ENCODE peak calls at places on chromosomes 3 and 15, in four cellular contexts. M is A549, S is IMR-90, V is K562. I is an unnamed sample.

GRCh38 chr3:157823050-157823449 is 283.2 kb downstream of the SHOX2 start:
- DNase-seq in M (no peak), V (no peak), S (no peak), I (no peak)

GRCh38 chr3:196517919-196518318 is 2.8 kb upstream of the SMCO1 start:
- DNase-seq in M (no peak), S (no peak), V (peak), I (no peak)

GRCh38 chr3:177150970-177151627 is 46.2 kb downstream of the TBL1XR1 start:
- DNase-seq in M (peak), S (peak), V (peak), I (peak)

GRCh38 chr3:124993462-124993861 is 58.9 kb upstream of the MUC13 start:
- DNase-seq in S (no peak), M (no peak), V (peak), I (no peak)

GRCh38 chr3:4323246-4324027 is 20.3 kb downstream of the SETMAR start:
- DNase-seq in S (no peak), V (peak), M (no peak), I (no peak)

GRCh38 chr3:100045696-100046095 is 68.6 kb downstream of the FILIP1L start:
- DNase-seq in V (no peak), M (no peak), S (peak), I (no peak)

GRCh38 chr3:154285221-154285620 is 39.1 kb downstream of the DHX36 start:
- DNase-seq in S (no peak), M (no peak), V (no peak), I (no peak)

GRCh38 chr15:62625421-62626033 is 417.0 kb upstream of the TPM1 start:
- DNase-seq in V (no peak), M (no peak), S (peak), I (no peak)

GRCh38 chr15:58077427-58077826 is 11.9 kb upstream of the ALDH1A2 start:
- DNase-seq in M (no peak), V (peak), S (no peak), I (peak)

GRCh38 chr15:70423267-70423666 is 325.6 kb upstream of the TLE3 start:
- DNase-seq in S (no peak), M (no peak), V (no peak), I (no peak)

GRCh38 chr3:46049093-46049492 is 21.8 kb upstream of the XCR1 start:
- DNase-seq in S (no peak), V (no peak), M (no peak), I (no peak)
- TF ChIP-seq MAZ in S (no peak), V (no peak), M (no peak), I (no peak)

DNA sequence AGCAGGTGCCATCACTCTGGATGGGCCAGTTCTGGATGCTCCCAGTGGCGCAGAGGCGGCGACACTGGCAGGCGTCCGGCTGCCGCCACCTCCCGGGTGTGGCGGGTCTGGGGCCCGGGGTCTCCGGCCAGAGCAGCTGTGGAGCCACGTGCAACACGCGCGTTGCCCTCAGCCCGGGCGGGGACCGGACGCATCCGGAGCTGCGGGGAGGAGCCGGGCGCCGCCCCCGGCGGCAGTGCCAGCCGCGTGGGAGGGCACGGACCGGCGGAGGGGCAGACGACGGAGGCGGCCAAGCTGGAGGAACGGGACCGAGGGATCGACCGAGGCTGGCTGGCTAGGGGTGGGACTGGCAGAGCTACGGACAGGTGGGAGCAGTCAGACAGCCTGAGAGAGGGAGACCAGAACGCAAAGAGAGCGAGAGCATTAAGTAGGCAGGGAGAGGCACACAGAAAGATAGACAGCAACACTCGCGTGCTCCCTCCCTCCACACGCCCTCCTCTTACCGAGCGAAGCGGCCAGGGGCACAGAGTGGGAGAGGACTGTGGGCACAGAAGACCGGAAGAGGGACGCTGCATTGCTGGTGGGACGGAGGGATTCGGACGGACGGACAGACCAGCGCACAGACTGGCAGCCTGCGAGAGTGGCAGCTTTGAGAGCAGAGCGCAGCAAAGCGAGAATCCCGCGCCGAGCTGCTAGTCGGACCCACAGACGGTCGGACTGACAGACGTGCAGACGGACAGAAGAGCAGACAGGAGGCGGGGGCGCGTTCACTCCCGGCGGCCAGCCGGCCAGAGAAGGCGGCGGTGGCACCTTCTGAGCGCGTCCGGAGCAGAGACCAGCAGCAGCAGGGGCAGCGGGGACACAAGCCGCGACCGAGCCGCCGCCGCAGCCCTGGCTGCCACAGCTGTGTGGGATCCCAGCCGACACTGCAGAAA is at the start of gene ARPP21:
- DNase-seq in S (no peak), M (peak), V (no peak), I (no peak)
- TF ChIP-seq MAZ in S (no peak), M (no peak), V (no peak), I (no peak)

DNA sequence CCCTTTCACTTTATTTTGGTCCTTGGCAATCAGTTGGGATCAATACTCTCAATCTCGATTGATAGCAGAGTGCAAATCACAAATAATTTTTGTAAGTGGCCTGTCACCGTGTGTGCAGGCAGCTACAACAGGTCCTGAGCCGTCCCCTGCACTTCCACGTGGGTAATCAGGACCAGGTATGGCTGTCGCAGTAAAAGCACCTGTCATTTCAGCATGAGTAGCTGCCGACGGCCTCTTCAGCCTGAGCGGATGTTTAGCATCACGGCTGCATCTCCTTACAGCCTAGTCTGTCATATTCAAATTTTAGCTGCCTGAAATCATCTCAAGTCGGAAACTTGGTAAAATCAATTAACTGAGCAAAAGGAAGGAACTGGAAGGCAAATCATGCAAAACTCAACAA is 53.0 kb upstream of the FOXP1 start:
- DNase-seq in M (no peak), V (no peak), S (no peak), I (no peak)
- TF ChIP-seq MAZ in M (no peak), V (no peak), S (no peak), I (no peak)

GRCh38 chr3:131077904-131078303 is 51.2 kb downstream of the NEK11 start:
- DNase-seq in V (no peak), M (no peak), S (no peak), I (no peak)
- TF ChIP-seq MAZ in V (no peak), M (no peak), S (no peak), I (no peak)

GRCh38 chr3:155352900-155353490 is 59.5 kb upstream of the STRIT1 start:
- DNase-seq in S (peak), V (peak), M (peak), I (peak)
- TF ChIP-seq MAZ in S (no peak), V (no peak), M (no peak), I (no peak)

GRCh38 chr3:37773925-37774324 is 87.8 kb upstream of the CTDSPL start:
- DNase-seq in M (no peak), V (no peak), S (no peak), I (no peak)

GRCh38 chr3:37777835-37778234 is 83.8 kb upstream of the CTDSPL start:
- DNase-seq in V (no peak), S (no peak), M (no peak), I (no peak)

DNA sequence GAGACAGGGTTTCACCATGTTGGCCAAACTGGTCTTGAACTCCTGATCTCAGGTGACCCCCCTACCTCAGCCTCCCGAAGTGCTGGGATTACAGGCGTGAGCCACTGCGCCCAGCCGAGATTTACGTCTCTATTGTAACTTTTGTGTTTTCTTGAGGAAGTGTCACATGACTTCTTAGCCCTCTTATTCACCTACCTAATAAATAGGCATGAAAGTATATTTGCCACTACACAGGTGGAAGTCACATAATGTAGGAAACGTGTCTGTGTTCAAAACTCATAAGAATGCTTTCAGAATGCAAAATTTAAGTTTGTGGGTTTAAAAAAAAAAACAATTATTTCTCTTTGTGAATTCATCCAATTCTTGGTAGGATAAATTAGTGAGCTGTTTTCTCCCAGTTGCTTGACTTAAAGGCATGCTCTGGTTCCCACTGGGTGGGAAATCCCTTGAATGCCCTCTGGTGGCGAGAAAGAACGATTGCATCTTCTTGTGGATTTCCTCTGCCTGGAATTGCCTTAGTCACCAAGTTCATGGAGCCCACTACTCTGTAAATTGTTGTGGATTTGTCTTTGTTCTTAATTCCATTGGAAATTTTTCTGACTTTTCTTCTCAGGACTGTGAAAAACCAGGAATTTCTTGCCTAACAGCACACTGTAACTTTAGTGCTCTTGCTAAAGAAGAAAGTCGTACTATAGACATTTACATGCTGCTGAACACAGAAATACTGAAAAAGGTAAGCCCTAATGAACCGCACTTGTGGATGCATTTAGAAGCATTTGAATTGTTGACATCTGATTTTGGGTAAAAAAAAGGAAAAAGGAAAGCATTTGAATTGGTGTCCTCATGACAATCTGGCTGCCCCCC is 82.2 kb upstream of the CTDSPL start:
- DNase-seq in V (peak), S (peak), M (peak), I (peak)
- TF ChIP-seq MAZ in V (peak), S (no peak), M (no peak), I (no peak)

I was measured in HepG2.